ENCODE peak calls at places on chromosome X, in four cellular contexts. R is upper lobe of right lung, M is transverse colon, E is K562. V is an unnamed sample.

GRCh38 chrX:15619053-15619772 is 18.5 kb upstream of the ACE2 start:
- DNase-seq in E (no peak), M (peak; percentile 11), R (no peak), V (no peak)

GRCh38 chrX:28016823-28017222 is 35.6 kb upstream of the DCAF8L1 start:
- DNase-seq in E (no peak), R (no peak), M (no peak), V (no peak)

GRCh38 chrX:119880552-119881437 is 9.2 kb downstream of the NDUFA1 start:
- DNase-seq in E (peak; percentile 38), M (peak; percentile 16), R (no peak), V (peak; percentile 76)

GRCh38 chrX:105567046-105567445 is 255.3 kb upstream of the NRK start:
- DNase-seq in M (no peak), E (no peak), R (no peak), V (no peak)

GRCh38 chrX:9656277-9656676 is 109.4 kb downstream of the GPR143 start:
- DNase-seq in R (no peak), M (no peak), E (no peak), V (no peak)

GRCh38 chrX:55007633-55008032 is 7.5 kb downstream of the APEX2 start:
- DNase-seq in E (no peak), R (no peak), M (peak; percentile 67), V (no peak)

GRCh38 chrX:51420610-51421009 is 75.8 kb downstream of the NUDT11 start:
- DNase-seq in R (no peak), E (peak; percentile 17), M (no peak), V (peak; percentile 39)

GRCh38 chrX:121832446-121832845 is 785.0 kb downstream of the GLUD2 start:
- DNase-seq in M (no peak), R (no peak), E (no peak), V (no peak)

GRCh38 chrX:112874614-112875013 is 34.0 kb upstream of the AMOT start:
- DNase-seq in R (no peak), M (no peak), E (no peak), V (no peak)

GRCh38 chrX:112877771-112878173 is 37.1 kb upstream of the AMOT start:
- DNase-seq in E (no peak), R (no peak), M (no peak), V (peak; percentile 82)

GRCh38 chrX:112868586-112868985 is 28.0 kb upstream of the AMOT start:
- DNase-seq in R (no peak), M (no peak), E (no peak), V (no peak)

DNA sequence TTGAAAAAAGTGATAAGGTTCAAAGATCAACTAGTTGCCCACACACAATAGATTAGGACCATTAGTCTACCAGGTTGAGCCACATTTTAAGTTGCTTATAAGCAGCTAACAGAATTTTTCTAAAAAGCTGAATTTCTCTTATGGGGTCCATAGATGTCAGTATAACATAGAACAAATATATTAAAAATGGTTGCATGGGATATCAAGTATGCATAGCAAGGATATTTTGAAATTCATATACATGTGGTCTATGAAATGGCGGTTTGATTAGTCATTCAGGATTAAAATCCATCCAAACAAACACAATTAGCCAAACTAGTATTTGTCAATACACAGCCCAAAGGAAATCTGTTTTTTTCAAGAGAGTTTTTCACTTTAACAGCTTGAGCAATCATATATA is 33.5 kb upstream of the AMOT start:
- DNase-seq in R (no peak), M (no peak), E (no peak), V (peak; percentile 49)
- H3K27me3 ChIP-seq in R (no peaks in the 10 kb centered on the region), M (no peaks in the 10 kb centered on the region), E (no peaks in the 10 kb centered on the region), V (no peaks in the 10 kb centered on the region)

DNA sequence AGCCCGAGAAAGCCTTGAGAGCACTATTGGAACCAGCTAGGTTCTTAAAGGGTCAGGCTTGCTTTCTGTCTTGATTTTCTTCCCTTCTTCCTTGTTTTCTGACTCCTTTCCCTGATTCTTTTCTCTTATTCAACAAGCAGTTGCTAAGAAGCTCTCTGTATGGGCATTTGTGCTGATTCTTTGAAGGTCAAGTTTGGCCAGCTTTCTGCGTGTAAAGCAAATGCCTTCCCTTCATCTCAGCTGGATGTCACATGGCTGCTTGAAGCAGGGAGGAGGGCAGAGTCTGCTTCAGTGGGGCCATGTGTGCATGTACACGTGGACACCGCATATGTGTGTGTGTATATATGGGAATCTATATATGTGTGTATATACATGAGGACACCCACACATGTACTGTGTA is 139.9 kb upstream of the ATP6AP2 start:
- DNase-seq in M (no peak), E (no peak), R (no peak), V (no peak)
- H3K4me3 ChIP-seq in M (no peak overlapping the region), E (no peak overlapping the region), R (no peak overlapping the region), V (no peak overlapping the region)

DNA sequence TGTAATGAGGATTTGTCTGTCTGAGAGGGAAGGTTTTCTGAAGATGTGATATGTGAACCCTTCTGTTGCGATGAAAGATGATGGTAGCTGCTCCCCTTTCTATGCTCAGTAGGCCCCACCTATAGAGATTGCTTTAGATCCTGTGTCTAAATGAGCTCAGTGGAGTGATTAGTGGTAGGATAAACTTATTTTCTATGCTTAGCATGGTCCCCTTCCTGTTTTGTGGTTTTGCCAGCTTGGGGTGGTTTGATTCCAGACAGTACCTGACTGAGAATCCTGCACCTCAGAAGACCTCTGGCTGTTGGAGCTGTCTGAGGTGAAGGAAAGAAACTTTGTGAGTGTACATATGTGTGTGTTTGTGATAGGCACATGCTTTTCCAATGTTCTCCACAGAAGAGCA is 17.7 kb downstream of the MSN start:
- DNase-seq in M (no peak), R (no peak), E (no peak), V (no peak)
- H3K4me1 ChIP-seq in M (no peaks in the 10 kb centered on the region), R (peaks cover 68% of the 10 kb centered on the region), E (no peaks in the 10 kb centered on the region), V (no peaks in the 10 kb centered on the region)

GRCh38 chrX:153642313-153642654 is 4.7 kb upstream of the DUSP9 start:
- DNase-seq in E (no peak), R (peak; percentile 31), M (no peak), V (peak; percentile 62)
- H3K27me3 ChIP-seq in E (no peaks in the 10 kb centered on the region), R (peaks cover 20% of the 10 kb centered on the region), M (peaks cover 64% of the 10 kb centered on the region), V (no peaks in the 10 kb centered on the region)

GRCh38 chrX:103276581-103277002 is at the start of gene TCEAL5:
- DNase-seq in E (no peak), R (no peak), M (no peak), V (no peak)
- H3K4me3 ChIP-seq in E (no peak within 1 kb of the TSS), R (no peak within 1 kb of the TSS), M (no peak within 1 kb of the TSS), V (no peak within 1 kb of the TSS)

GRCh38 chrX:916235-916609 is 285.6 kb downstream of the SHOX start:
- DNase-seq in E (no peak), R (no peak), M (no peak), V (no peak)

GRCh38 chrX:915427-916234 is 285.0 kb downstream of the SHOX start:
- DNase-seq in M (no peak), R (no peak), E (no peak), V (no peak)

GRCh38 chrX:912677-913076 is 282.1 kb downstream of the SHOX start:
- DNase-seq in E (no peak), R (no peak), M (no peak), V (no peak)
- H3K4me1 ChIP-seq in E (no peaks in the 10 kb centered on the region), R (no peaks in the 10 kb centered on the region), M (no peaks in the 10 kb centered on the region), V (no peaks in the 10 kb centered on the region)

GRCh38 chrX:99078301-99078700 is 1331.8 kb downstream of the PCDH19 start:
- DNase-seq in E (no peak), M (no peak), R (no peak), V (no peak)
- H3K27me3 ChIP-seq in E (no peaks in the 10 kb centered on the region), M (no peaks in the 10 kb centered on the region), R (no peaks in the 10 kb centered on the region), V (no peaks in the 10 kb centered on the region)

GRCh38 chrX:63755892-63756291 is 29.1 kb downstream of the ARHGEF9 start:
- DNase-seq in R (no peak), M (no peak), E (no peak), V (no peak)
- H3K4me3 ChIP-seq in R (no peak overlapping the region), M (no peak overlapping the region), E (no peak overlapping the region), V (no peak overlapping the region)

GRCh38 chrX:46330981-46331380 is 214.2 kb downstream of the ZNF674 start:
- DNase-seq in E (no peak), M (no peak), R (no peak), V (no peak)
- H3K4me1 ChIP-seq in E (no peaks in the 10 kb centered on the region), M (no peaks in the 10 kb centered on the region), R (no peaks in the 10 kb centered on the region), V (peaks cover 28% of the 10 kb centered on the region)

GRCh38 chrX:107107459-107107858 is 11.2 kb downstream of the RBM41 start:
- DNase-seq in R (no peak), E (no peak), M (no peak), V (no peak)
- H3K27me3 ChIP-seq in R (no peaks in the 10 kb centered on the region), E (no peaks in the 10 kb centered on the region), M (no peaks in the 10 kb centered on the region), V (no peaks in the 10 kb centered on the region)

V was measured in HAP-1.